ENCODE peak calls at places on chromosomes 11 and 22, in five cellular contexts. S is K562, F is MM.1S, X is HepG2, I is breast epithelium. R is an unnamed sample. For H3K36me3, the result is how much of the 10 kb centered on the place peaks cover.

GRCh38 chr11:19027829-19028595 is 32.5 kb downstream of the MRGPRX2 start:
- DNase-seq in S (no peak), F (no peak), X (peak), I (peak), R (peak)

GRCh38 chr22:36097880-36098279 is 62.7 kb downstream of the APOL3 start:
- DNase-seq in S (no peak), F (no peak), X (no peak), I (no peak), R (no peak)

GRCh38 chr22:37409557-37409956 is 17.7 kb downstream of the ELFN2 start:
- DNase-seq in S (no peak), F (no peak), X (no peak), I (no peak), R (peak)

GRCh38 chr11:102267602-102268001 is 49.7 kb upstream of the BIRC3 start:
- DNase-seq in S (peak), F (no peak), X (no peak), I (no peak), R (no peak)

GRCh38 chr22:36064358-36064757 is 35.7 kb upstream of the RBFOX2 start:
- DNase-seq in S (no peak), F (no peak), X (no peak), I (no peak), R (no peak)

GRCh38 chr11:84563356-84563755 is 1063.8 kb downstream of the DLG2 start:
- DNase-seq in S (no peak), F (no peak), X (no peak), I (no peak), R (no peak)

GRCh38 chr11:110735431-110736157 is 23.4 kb upstream of the ARHGAP20 start:
- DNase-seq in S (no peak), F (no peak), X (no peak), I (no peak), R (no peak)

GRCh38 chr22:37623075-37624016 is 14.7 kb downstream of the GGA1 start:
- DNase-seq in S (peak), F (peak), X (peak), I (no peak), R (peak)

GRCh38 chr11:2778630-2779498 is 79.1 kb upstream of the KCNQ1OT1 start:
- DNase-seq in S (peak), F (peak), X (peak), I (peak), R (peak)

GRCh38 chr22:22394589-22394988 is 114.0 kb downstream of the ZNF280B start:
- DNase-seq in S (no peak), F (peak), X (no peak), I (no peak), R (no peak)

GRCh38 chr22:42202669-42203068 is 67.8 kb downstream of the TCF20 start:
- DNase-seq in S (no peak), F (no peak), X (no peak), I (no peak), R (no peak)

GRCh38 chr22:36288571-36289405 is 35.9 kb downstream of the APOL1 start:
- DNase-seq in S (no peak), F (no peak), X (no peak), I (no peak), R (no peak)

GRCh38 chr22:46613606-46613997 is 6.6 kb upstream of the GRAMD4 start:
- DNase-seq in S (no peak), F (peak), X (no peak), I (no peak), R (no peak)

GRCh38 chr11:103927535-103927934 is 108.9 kb upstream of the DDI1 start:
- DNase-seq in S (no peak), F (peak), X (no peak), I (no peak), R (no peak)

GRCh38 chr11:130606181-130606580 is 157.7 kb downstream of the ADAMTS15 start:
- DNase-seq in S (no peak), F (no peak), X (no peak), I (no peak), R (no peak)

GRCh38 chr11:16148301-16148787 is 208.0 kb downstream of the SOX6 start:
- DNase-seq in S (no peak), F (no peak), X (peak), I (no peak), R (no peak)

GRCh38 chr22:45868586-45869443 is 108.1 kb downstream of the WNT7B start:
- DNase-seq in S (no peak), F (no peak), X (no peak), I (peak), R (no peak)

GRCh38 chr22:37745548-37746365 is 48.9 kb downstream of the TRIOBP start:
- DNase-seq in S (peak), F (peak), X (peak), I (peak), R (peak)

GRCh38 chr22:36327922-36328551 is 59.7 kb downstream of the MYH9 start:
- DNase-seq in S (no peak), F (no peak), X (no peak), I (no peak), R (peak)

GRCh38 chr11:122663764-122664163 is 8.2 kb downstream of the UBASH3B start:
- DNase-seq in S (no peak), F (no peak), X (no peak), I (no peak), R (no peak)

GRCh38 chr11:130631119-130631518 is 182.7 kb downstream of the ADAMTS15 start:
- DNase-seq in S (no peak), F (no peak), X (no peak), I (no peak), R (no peak)

GRCh38 chr11:118265954-118266353 is 1.9 kb upstream of the MPZL2 start:
- DNase-seq in S (no peak), F (no peak), X (no peak), I (peak), R (no peak)

GRCh38 chr11:118267486-118267885 is 3.4 kb upstream of the MPZL2 start:
- DNase-seq in S (no peak), F (no peak), X (no peak), I (no peak), R (no peak)

GRCh38 chr11:118264568-118265470 is 722 bp upstream of the MPZL2 start:
- DNase-seq in S (no peak), F (no peak), X (no peak), I (no peak), R (no peak)

GRCh38 chr11:118263109-118263508 is 988 bp downstream of the MPZL2 start:
- DNase-seq in S (no peak), F (no peak), X (no peak), I (no peak), R (no peak)

DNA sequence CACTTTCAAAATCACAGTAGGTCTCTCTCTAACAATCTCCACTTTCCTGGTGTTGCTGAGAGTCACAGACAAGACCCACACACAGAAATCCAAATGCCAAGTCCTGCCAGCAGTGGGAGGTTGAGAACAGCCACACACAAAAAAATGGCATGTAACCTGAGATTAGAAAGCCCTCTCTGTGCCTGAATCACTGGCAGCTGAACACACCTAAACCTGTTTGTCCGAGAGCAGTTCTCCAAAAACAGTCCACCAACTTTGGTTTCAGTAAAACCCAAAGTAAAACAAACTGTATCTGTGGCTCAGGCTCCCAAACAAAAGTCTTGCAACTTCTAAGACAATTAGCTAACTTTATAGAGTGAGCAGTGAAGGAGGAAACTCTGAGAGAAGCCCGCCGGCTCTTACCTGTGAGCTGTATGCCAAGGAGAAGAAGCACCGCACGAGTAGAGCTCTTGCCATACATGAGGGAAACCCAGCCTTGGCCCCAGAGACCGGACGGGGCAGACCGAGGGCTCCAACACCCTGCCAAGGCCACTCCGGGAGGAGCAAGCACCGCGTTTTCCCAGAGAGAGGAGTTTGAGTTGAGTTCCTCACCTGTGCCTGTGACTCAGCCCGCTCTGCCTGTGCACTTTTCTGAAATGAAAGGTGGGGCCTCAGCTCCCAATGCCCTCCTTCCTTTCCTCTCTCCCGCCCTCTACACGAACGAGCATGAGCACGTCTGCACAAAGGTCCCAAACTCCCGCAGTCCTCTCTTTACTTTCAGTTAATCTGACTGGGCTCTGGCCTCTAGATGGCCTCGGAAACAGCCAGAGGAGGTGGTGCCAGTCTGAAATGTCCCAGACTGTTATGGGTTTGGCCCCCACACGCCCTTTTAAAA is at the start of gene MPZL2:
- DNase-seq in S (no peak), F (peak), X (peak), I (peak), R (peak)
- H3K36me3 ChIP-seq in S (under half), F (under half), X (under half), I (under half), R (under half)

GRCh38 chr11:117814204-117814765 is 10.3 kb downstream of the FXYD2 start:
- DNase-seq in S (no peak), F (no peak), X (no peak), I (no peak), R (no peak)
- H3K27ac ChIP-seq in S (no peak), F (peak), X (no peak), I (no peak), R (peak)

GRCh38 chr11:1650034-1650917 is 20.7 kb downstream of the KRTAP5-5 start:
- DNase-seq in S (no peak), F (no peak), X (no peak), I (peak), R (no peak)
- TF ChIP-seq CTCF in S (no peak), F (no peak), X (no peak), I (no peak), R (no peak)

DNA sequence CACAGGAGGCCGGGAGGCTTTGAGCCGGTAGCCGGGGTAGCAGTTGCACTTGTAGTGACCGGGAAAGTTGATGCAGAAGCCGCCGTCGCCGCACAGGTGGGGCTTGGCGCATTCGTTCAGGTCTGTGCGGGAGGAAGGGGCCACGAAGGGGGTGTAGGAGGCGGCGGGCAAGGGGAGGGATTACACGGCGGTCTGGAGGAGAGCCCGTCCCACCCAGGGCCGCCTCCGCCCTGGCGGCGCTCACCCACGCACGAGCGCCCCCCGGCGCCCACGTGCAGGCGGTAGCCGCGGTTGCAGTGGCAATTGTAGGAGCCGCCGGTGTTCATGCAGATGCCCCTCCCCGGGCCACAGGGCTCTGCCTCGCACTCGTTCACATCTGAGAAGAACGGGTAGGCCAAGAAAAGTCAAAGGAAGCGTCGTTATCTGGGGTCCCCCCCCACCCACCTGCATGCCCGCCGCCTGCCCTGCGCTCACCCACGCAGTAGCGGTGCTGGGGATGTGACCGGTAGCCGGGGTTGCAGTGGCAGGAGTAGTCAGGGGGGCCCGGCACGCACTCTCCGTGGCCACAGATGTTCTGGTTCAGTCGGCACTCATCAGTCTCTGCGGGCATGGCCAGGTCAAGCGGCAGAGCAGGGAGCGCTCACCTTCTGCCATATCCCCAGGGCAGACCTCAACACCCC is 10.6 kb downstream of the LTBP3 start:
- DNase-seq in S (no peak), F (no peak), X (no peak), I (no peak), R (no peak)
- H3K36me3 ChIP-seq in S (under half), F (under half), X (under half), I (under half), R (under half)

GRCh38 chr11:14835491-14836105 is 56.4 kb downstream of the CYP2R1 start:
- DNase-seq in S (no peak), F (no peak), X (no peak), I (no peak), R (no peak)
- H3K27ac ChIP-seq in S (no peak), F (no peak), X (no peak), I (no peak), R (no peak)

DNA sequence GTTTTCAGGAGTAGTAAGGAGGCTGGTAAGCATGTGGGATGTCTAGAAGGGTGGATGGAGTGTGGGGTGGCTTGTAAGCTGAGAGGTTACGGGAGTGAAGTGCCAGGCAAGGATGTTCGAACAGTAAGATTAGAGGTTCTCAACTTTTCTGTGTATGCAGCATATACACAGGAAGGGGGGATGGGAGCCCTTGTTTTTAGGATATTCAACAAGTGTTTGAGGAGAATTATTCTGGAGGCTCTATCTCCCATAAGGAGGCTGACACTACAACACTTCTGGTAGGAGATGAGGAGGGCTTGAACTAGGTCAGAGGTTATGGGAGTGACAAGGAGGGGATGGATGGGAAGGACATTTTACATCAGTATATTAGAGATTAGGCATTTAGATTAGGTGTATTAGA is 109.5 kb downstream of the TEAD1 start:
- DNase-seq in S (no peak), F (no peak), X (no peak), I (no peak), R (no peak)
- TF ChIP-seq CTCF in S (no peak), F (no peak), X (no peak), I (no peak), R (no peak)

R was measured in pancreas.